ENCODE peak calls at places on chromosomes 1 and 21, in nine cellular contexts. J is stimulated activated CD4-positive, alpha-beta T cell treated with anti-CD3 and anti-CD28 coated beads, Interleukin-15, amount 100 ng/mL, for 1 hour; D is skeletal muscle cell; H is AG08396; N is DMS153; O is adipocyte; B is stomach; K is cardiac muscle cell; V is tibial nerve. Z is an unnamed sample.
A peak's percentile ranks its signal among the peaks of the same experiment; 100 is the strongest.

GRCh38 chr21:38913120-38913975 is 107.6 kb downstream of the ETS2 start:
- DNase-seq in V (peak; percentile 54), D (peak; percentile 76), N (peak; percentile 85), J (no peak), H (peak; percentile 65), O (peak; percentile 66), B (peak; percentile 93), K (peak; percentile 84), Z (peak; percentile 95)

GRCh38 chr1:35573198-35573775 is at the start of gene TFAP2E:
- DNase-seq in B (peak; percentile 71), N (no peak), V (peak; percentile 25), D (no peak), H (peak; percentile 81), J (no peak), O (peak; percentile 66), K (peak; percentile 41), Z (peak; percentile 57)

GRCh38 chr1:11180342-11180744 is 8.8 kb upstream of the ANGPTL7 start:
- DNase-seq in J (no peak), O (peak; percentile 59), K (peak; percentile 53), V (no peak), H (peak; percentile 46), B (no peak), D (no peak), N (no peak), Z (no peak)

GRCh38 chr1:178389441-178389840 is 107.3 kb downstream of the CLEC20A start:
- DNase-seq in K (peak; percentile 13), B (no peak), J (no peak), H (no peak), O (peak; percentile 22), N (no peak), V (no peak), D (no peak), Z (no peak)

GRCh38 chr1:222785553-222785952 is 29.3 kb upstream of the DISP1 start:
- DNase-seq in O (no peak), D (no peak), N (no peak), J (no peak), V (no peak), H (no peak), K (no peak), B (no peak), Z (no peak)

GRCh38 chr1:219391297-219391696 is 217.6 kb downstream of the LYPLAL1 start:
- DNase-seq in V (no peak), N (no peak), K (no peak), O (no peak), J (no peak), H (no peak), D (no peak), B (no peak), Z (no peak)

GRCh38 chr21:33078907-33079582 is 9.1 kb downstream of the OLIG1 start:
- DNase-seq in H (peak; percentile 66), J (no peak), O (no peak), V (no peak), B (no peak), D (peak; percentile 9), K (peak; percentile 28), N (no peak), Z (no peak)

GRCh38 chr1:174206148-174206826 is 47.0 kb downstream of the RABGAP1L start:
- DNase-seq in K (peak; percentile 15), H (peak; percentile 10), O (no peak), V (peak; percentile 11), B (no peak), N (no peak), D (no peak), J (no peak), Z (no peak)

GRCh38 chr1:154956557-154956956 is 658 bp upstream of the PBXIP1 start:
- DNase-seq in N (no peak), J (no peak), H (no peak), B (no peak), O (no peak), V (peak; percentile 30), K (no peak), D (no peak), Z (no peak)

Z was measured in NCI-H345.